ENCODE peak calls at places on chromosome 14, in seven cellular contexts. F, U, L, C, E, S and Q are unnamed samples.

GRCh38 chr14:23054000-23054811 is 3.1 kb downstream of the CDH24 start:
- DNase-seq in E (peak), S (no peak), C (no peak), F (no peak), L (no peak), U (no peak), Q (no peak)

GRCh38 chr14:38623661-38624060 is 367.8 kb upstream of the CLEC14A start:
- DNase-seq in E (no peak), U (no peak), C (no peak), S (no peak), L (no peak), F (no peak), Q (no peak)

GRCh38 chr14:39563361-39563760 is 131.1 kb upstream of the FBXO33 start:
- DNase-seq in S (no peak), F (no peak), E (no peak), L (no peak), U (no peak), C (no peak), Q (no peak)

GRCh38 chr14:68616255-68616902 is 176.5 kb downstream of the ZFP36L1 start:
- DNase-seq in U (no peak), F (no peak), E (no peak), L (no peak), S (no peak), C (no peak), Q (no peak)

GRCh38 chr14:58171090-58171489 is 19.1 kb upstream of the ARMH4 start:
- DNase-seq in U (no peak), S (peak), E (peak), C (peak), F (peak), L (peak), Q (no peak)

GRCh38 chr14:90483551-90483950 is 86.7 kb downstream of the CALM1 start:
- DNase-seq in U (no peak), L (no peak), C (peak), E (no peak), S (peak), F (no peak), Q (no peak)

GRCh38 chr14:101834387-101835165 is 73.1 kb downstream of the PPP2R5C start:
- DNase-seq in U (no peak), E (no peak), S (no peak), C (no peak), L (no peak), F (peak), Q (no peak)

GRCh38 chr14:55699131-55700057 is 119.4 kb downstream of the KTN1 start:
- DNase-seq in F (no peak), U (no peak), E (no peak), S (no peak), C (peak), L (no peak), Q (no peak)

GRCh38 chr14:99529899-99530298 is 48.7 kb downstream of the CCNK start:
- DNase-seq in E (no peak), U (no peak), F (no peak), S (no peak), C (no peak), L (no peak), Q (no peak)

GRCh38 chr14:67253076-67253635 is 11.9 kb downstream of the PALS1 start:
- DNase-seq in C (no peak), U (no peak), E (no peak), S (no peak), L (no peak), F (no peak), Q (no peak)

GRCh38 chr14:96089401-96089800 is 50.2 kb downstream of the C14orf132 start:
- DNase-seq in E (no peak), S (no peak), C (no peak), U (no peak), F (no peak), L (no peak), Q (no peak)

GRCh38 chr14:68188174-68188573 is 368.6 kb downstream of the RAD51B start:
- DNase-seq in S (no peak), U (no peak), E (no peak), F (no peak), L (no peak), C (no peak), Q (no peak)

GRCh38 chr14:31118892-31119291 is 88.7 kb downstream of the HECTD1 start:
- DNase-seq in F (no peak), L (no peak), E (no peak), C (no peak), S (no peak), U (no peak), Q (no peak)

GRCh38 chr14:91415794-91416743 is 1.6 kb downstream of the CCDC88C start:
- DNase-seq in L (no peak), E (no peak), F (no peak), U (peak), C (peak), S (no peak), Q (peak)

GRCh38 chr14:29616922-29617321 is 310.7 kb downstream of the PRKD1 start:
- DNase-seq in L (no peak), F (no peak), S (no peak), C (no peak), U (no peak), E (no peak), Q (no peak)

GRCh38 chr14:50944647-50945413 is 547 bp upstream of the PYGL start:
- DNase-seq in S (no peak), F (no peak), U (no peak), L (peak), C (no peak), E (no peak), Q (no peak)

GRCh38 chr14:91745329-91745728 is 13.4 kb upstream of the CATSPERB start:
- DNase-seq in L (no peak), E (no peak), C (no peak), S (no peak), U (no peak), F (no peak), Q (no peak)

GRCh38 chr14:99727096-99727870 is 43.2 kb downstream of the CYP46A1 start:
- DNase-seq in U (no peak), S (no peak), F (no peak), E (no peak), C (no peak), L (no peak), Q (no peak)

GRCh38 chr14:29906256-29906885 is 21.3 kb downstream of the PRKD1 start:
- DNase-seq in L (no peak), E (no peak), S (no peak), C (no peak), U (no peak), F (no peak), Q (no peak)

GRCh38 chr14:64701660-64702059 is 2.6 kb upstream of the PLEKHG3 start:
- DNase-seq in U (no peak), S (no peak), C (no peak), L (no peak), E (no peak), F (no peak), Q (no peak)

GRCh38 chr14:49497725-49498348 is 88.3 kb downstream of the RPS29 start:
- DNase-seq in S (peak), E (no peak), F (peak), U (no peak), C (peak), L (no peak), Q (peak)

GRCh38 chr14:52051861-52052260 is 17.0 kb downstream of the NID2 start:
- DNase-seq in L (no peak), E (no peak), F (no peak), C (no peak), S (no peak), U (no peak), Q (no peak)

GRCh38 chr14:34081576-34082136 is 130.8 kb upstream of the EGLN3 start:
- DNase-seq in L (no peak), S (no peak), C (no peak), E (no peak), U (no peak), F (no peak), Q (no peak)

GRCh38 chr14:91614187-91614586 is 104.1 kb upstream of the PPP4R3A start:
- DNase-seq in F (no peak), U (no peak), E (no peak), C (no peak), L (no peak), S (no peak), Q (no peak)

GRCh38 chr14:51041853-51042252 is 53.1 kb downstream of the TRIM9 start:
- DNase-seq in L (no peak), S (no peak), C (no peak), U (no peak), E (no peak), F (no peak), Q (no peak)

GRCh38 chr14:84760506-84760905 is 769.4 kb upstream of the FLRT2 start:
- DNase-seq in C (no peak), E (no peak), S (no peak), L (no peak), F (no peak), U (no peak), Q (no peak)

GRCh38 chr14:91358654-91359210 is 58.9 kb downstream of the CCDC88C start:
- DNase-seq in U (no peak), F (no peak), S (no peak), C (no peak), E (no peak), L (no peak), Q (no peak)

GRCh38 chr14:21053184-21054122 is 4.2 kb upstream of the RNASE8 start:
- DNase-seq in S (no peak), U (no peak), L (no peak), F (no peak), E (no peak), C (no peak), Q (no peak)

GRCh38 chr14:91284791-91285548 is 40.5 kb upstream of the GPR68 start:
- DNase-seq in E (no peak), C (no peak), F (no peak), S (no peak), U (no peak), L (no peak), Q (peak)

GRCh38 chr14:103802353-103802752 is 45.0 kb downstream of the PPP1R13B start:
- DNase-seq in S (no peak), E (no peak), L (no peak), U (no peak), F (no peak), C (no peak), Q (no peak)